ENCODE peak calls at places on chromosomes 16 and 17, in seven cellular contexts. One of them, this sample, is unnamed.

GRCh38 chr17:28347261-28347891 is 10.0 kb downstream of the POLDIP2 start:
- DNase-seq in sigmoid colon: no peak
- DNase-seq in stomach: peak
- DNase-seq in HCT116: no peak
- DNase-seq in suprapubic skin: no peak
- DNase-seq in HL-60: no peak
- DNase-seq in esophagus muscularis mucosa: no peak
- DNase-seq in this sample: no peak

GRCh38 chr16:3101018-3101840 is 2.1 kb upstream of the ZSCAN10 start:
- DNase-seq in HL-60: peak
- DNase-seq in sigmoid colon: no peak
- DNase-seq in suprapubic skin: no peak
- DNase-seq in HCT116: no peak
- DNase-seq in esophagus muscularis mucosa: no peak
- DNase-seq in stomach: no peak
- DNase-seq in this sample: no peak

GRCh38 chr17:62968445-62968923 is 2.4 kb downstream of the TANC2 start:
- DNase-seq in HL-60: peak
- DNase-seq in sigmoid colon: no peak
- DNase-seq in suprapubic skin: no peak
- DNase-seq in HCT116: peak
- DNase-seq in esophagus muscularis mucosa: no peak
- DNase-seq in stomach: peak
- DNase-seq in this sample: no peak

GRCh38 chr17:42969006-42969581 is 4.8 kb upstream of the AARSD1 start:
- DNase-seq in suprapubic skin: no peak
- DNase-seq in HL-60: peak
- DNase-seq in stomach: no peak
- DNase-seq in esophagus muscularis mucosa: no peak
- DNase-seq in sigmoid colon: no peak
- DNase-seq in HCT116: no peak
- DNase-seq in this sample: no peak

GRCh38 chr16:17273142-17273561 is 197.6 kb downstream of the XYLT1 start:
- DNase-seq in esophagus muscularis mucosa: no peak
- DNase-seq in suprapubic skin: no peak
- DNase-seq in HL-60: peak
- DNase-seq in sigmoid colon: no peak
- DNase-seq in stomach: no peak
- DNase-seq in HCT116: peak
- DNase-seq in this sample: no peak

GRCh38 chr16:17404903-17405691 is 65.7 kb downstream of the XYLT1 start:
- DNase-seq in stomach: no peak
- DNase-seq in HL-60: no peak
- DNase-seq in esophagus muscularis mucosa: peak
- DNase-seq in sigmoid colon: peak
- DNase-seq in HCT116: no peak
- DNase-seq in suprapubic skin: peak
- DNase-seq in this sample: peak

GRCh38 chr17:78879679-78880186 is 23.3 kb downstream of the CEP295NL start:
- DNase-seq in sigmoid colon: peak
- DNase-seq in HCT116: no peak
- DNase-seq in stomach: no peak
- DNase-seq in HL-60: peak
- DNase-seq in esophagus muscularis mucosa: peak
- DNase-seq in suprapubic skin: peak
- DNase-seq in this sample: peak

GRCh38 chr17:80894439-80894721 is 97.3 kb upstream of the CHMP6 start:
- DNase-seq in sigmoid colon: no peak
- DNase-seq in stomach: no peak
- DNase-seq in suprapubic skin: no peak
- DNase-seq in esophagus muscularis mucosa: no peak
- DNase-seq in HL-60: no peak
- DNase-seq in HCT116: no peak
- DNase-seq in this sample: no peak

GRCh38 chr16:23089111-23089510 is 60.1 kb downstream of the USP31 start:
- DNase-seq in HL-60: no peak
- DNase-seq in stomach: no peak
- DNase-seq in HCT116: no peak
- DNase-seq in esophagus muscularis mucosa: peak
- DNase-seq in suprapubic skin: no peak
- DNase-seq in sigmoid colon: no peak
- DNase-seq in this sample: no peak

DNA sequence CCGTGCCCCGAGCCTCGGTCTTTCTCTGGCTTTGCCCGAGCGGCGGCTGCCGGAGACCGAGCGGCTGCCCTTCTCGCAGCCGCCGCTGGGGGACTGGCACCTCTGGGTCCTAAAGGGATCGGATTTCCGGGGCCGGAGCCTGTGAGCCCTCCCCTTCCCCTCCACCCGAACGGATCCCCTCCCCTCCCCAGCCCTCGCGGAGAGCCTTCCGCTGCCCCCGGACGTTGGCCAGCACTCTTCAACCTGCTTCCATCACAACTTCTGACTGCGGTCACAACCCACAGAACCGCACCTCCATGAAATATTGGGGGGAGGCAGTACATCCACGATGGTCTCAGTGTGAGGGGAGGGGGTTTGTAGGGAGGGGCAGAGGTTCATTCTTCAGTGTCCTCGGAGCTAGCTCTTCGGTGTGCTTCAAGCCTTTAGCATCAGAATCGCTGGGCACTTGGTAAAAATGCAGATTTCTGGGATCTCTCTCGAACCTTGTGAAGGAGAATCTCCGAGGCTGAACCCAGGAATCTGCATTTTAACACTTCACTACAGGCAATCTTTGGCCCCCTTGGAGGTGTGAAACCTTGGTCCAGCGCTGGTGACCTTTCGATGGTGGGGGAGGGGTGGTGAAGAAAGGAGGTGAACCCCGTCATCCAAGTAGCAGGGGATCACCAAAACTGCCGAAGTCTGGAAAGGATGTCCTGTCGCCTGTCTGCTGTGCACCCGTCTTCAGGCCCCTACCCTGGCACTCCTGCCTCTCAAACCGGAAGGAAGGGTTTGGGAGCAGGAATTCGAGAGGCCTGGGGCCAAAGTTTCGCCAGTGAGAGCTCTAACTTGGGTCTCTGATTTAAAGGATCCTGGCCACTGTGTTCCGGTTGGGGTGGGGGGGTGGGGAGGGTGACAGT is 812 bp upstream of the PPP1R9B start:
- DNase-seq in stomach: peak
- DNase-seq in HCT116: peak
- DNase-seq in HL-60: peak
- DNase-seq in esophagus muscularis mucosa: peak
- DNase-seq in sigmoid colon: peak
- DNase-seq in suprapubic skin: peak
- DNase-seq in this sample: peak
- TF ChIP-seq POLR2AphosphoS5 in stomach: peak
- TF ChIP-seq POLR2AphosphoS5 in HCT116: peak
- TF ChIP-seq POLR2AphosphoS5 in HL-60: peak
- TF ChIP-seq POLR2AphosphoS5 in esophagus muscularis mucosa: peak
- TF ChIP-seq POLR2AphosphoS5 in sigmoid colon: peak
- TF ChIP-seq POLR2AphosphoS5 in suprapubic skin: no peak
- TF ChIP-seq POLR2AphosphoS5 in this sample: peak

DNA sequence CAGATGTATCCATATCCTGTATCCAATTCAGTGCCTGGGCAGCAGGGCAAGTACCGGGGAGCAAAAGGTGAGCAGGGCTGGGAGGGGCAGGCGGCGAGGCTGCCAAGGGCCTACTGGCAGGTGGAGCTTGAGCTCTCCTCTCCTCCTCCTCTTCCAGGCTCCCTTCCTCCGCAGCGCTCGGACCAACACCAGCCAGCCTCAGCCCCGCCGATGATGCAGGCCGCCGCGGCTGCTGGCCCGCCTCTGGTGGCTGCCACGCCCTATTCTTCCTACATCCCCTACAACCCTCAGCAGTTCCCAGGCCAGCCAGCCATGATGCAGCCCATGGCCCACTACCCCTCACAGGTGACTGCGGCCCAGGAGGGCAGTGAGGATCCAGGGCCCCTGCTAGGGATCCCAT is 11.6 kb downstream of the ATXN2L start:
- DNase-seq in esophagus muscularis mucosa: no peak
- DNase-seq in suprapubic skin: no peak
- DNase-seq in HCT116: no peak
- DNase-seq in stomach: no peak
- DNase-seq in sigmoid colon: no peak
- DNase-seq in HL-60: no peak
- DNase-seq in this sample: no peak
- TF ChIP-seq POLR2AphosphoS5 in esophagus muscularis mucosa: no peak
- TF ChIP-seq POLR2AphosphoS5 in suprapubic skin: no peak
- TF ChIP-seq POLR2AphosphoS5 in HCT116: no peak
- TF ChIP-seq POLR2AphosphoS5 in stomach: no peak
- TF ChIP-seq POLR2AphosphoS5 in sigmoid colon: no peak
- TF ChIP-seq POLR2AphosphoS5 in HL-60: no peak
- TF ChIP-seq POLR2AphosphoS5 in this sample: no peak

GRCh38 chr16:64948056-64948455 is 173.8 kb downstream of the CDH11 start:
- DNase-seq in stomach: no peak
- DNase-seq in esophagus muscularis mucosa: no peak
- DNase-seq in suprapubic skin: no peak
- DNase-seq in HL-60: no peak
- DNase-seq in sigmoid colon: no peak
- DNase-seq in HCT116: no peak
- DNase-seq in this sample: no peak

GRCh38 chr16:64950262-64950661 is 171.6 kb downstream of the CDH11 start:
- DNase-seq in stomach: no peak
- DNase-seq in sigmoid colon: no peak
- DNase-seq in esophagus muscularis mucosa: no peak
- DNase-seq in suprapubic skin: no peak
- DNase-seq in HL-60: no peak
- DNase-seq in HCT116: no peak
- DNase-seq in this sample: no peak

GRCh38 chr16:64951193-64951592 is 170.7 kb downstream of the CDH11 start:
- DNase-seq in suprapubic skin: no peak
- DNase-seq in sigmoid colon: no peak
- DNase-seq in HCT116: no peak
- DNase-seq in stomach: no peak
- DNase-seq in esophagus muscularis mucosa: no peak
- DNase-seq in HL-60: no peak
- DNase-seq in this sample: no peak

GRCh38 chr16:64950731-64951130 is 171.1 kb downstream of the CDH11 start:
- DNase-seq in suprapubic skin: no peak
- DNase-seq in esophagus muscularis mucosa: no peak
- DNase-seq in HL-60: no peak
- DNase-seq in stomach: no peak
- DNase-seq in HCT116: no peak
- DNase-seq in sigmoid colon: peak
- DNase-seq in this sample: no peak

GRCh38 chr16:64947651-64948050 is 174.2 kb downstream of the CDH11 start:
- DNase-seq in sigmoid colon: no peak
- DNase-seq in HCT116: no peak
- DNase-seq in stomach: no peak
- DNase-seq in suprapubic skin: no peak
- DNase-seq in esophagus muscularis mucosa: no peak
- DNase-seq in HL-60: no peak
- DNase-seq in this sample: no peak
- TF ChIP-seq POLR2AphosphoS5 in sigmoid colon: no peak
- TF ChIP-seq POLR2AphosphoS5 in HCT116: no peak
- TF ChIP-seq POLR2AphosphoS5 in stomach: no peak
- TF ChIP-seq POLR2AphosphoS5 in suprapubic skin: no peak
- TF ChIP-seq POLR2AphosphoS5 in esophagus muscularis mucosa: no peak
- TF ChIP-seq POLR2AphosphoS5 in HL-60: no peak
- TF ChIP-seq POLR2AphosphoS5 in this sample: no peak

DNA sequence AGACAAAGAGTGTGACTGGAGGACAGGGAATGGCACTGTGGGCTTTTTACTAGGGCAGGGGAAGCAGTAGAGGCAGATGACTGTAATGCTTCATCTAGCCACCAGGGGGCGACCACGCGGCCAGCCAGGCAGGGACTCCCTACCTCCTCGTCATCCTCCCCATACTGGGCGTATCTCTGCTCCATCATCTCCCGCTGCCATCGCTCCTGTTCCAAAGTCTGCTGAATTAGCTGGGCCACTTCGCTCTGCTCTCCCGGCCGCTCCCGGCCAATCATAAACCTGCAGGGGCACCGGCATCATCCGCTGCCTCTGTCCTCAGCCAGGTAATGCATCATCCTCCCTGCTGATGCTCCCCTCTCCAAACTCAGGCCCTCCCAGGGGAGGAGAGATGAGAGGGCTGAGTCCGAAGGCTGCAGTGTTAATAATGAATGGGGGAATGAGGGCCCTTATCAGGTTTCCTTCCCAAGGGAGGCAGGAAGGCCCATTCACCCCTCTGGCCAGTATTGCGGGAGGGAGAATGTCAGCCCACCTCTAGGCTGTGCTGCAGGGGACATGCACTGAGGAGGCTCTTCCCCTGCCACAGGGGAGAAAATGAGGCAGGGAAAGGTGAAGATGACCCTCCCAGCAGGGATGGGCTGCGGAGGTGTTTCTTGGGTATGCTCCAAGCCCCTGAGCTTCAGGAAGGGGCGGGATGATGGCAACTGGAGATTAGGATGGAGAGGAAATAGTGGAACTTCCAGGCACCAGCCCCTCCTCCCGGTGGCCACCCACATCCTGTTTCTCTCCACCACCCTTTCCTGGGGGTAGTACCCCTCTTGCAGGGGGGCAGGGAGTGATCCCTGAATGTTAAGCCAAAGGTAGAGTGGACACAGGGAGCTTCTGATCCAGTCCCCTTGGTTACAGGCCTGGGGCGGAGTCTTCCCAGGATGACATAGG is 10.3 kb upstream of the SAMD14 start:
- DNase-seq in suprapubic skin: no peak
- DNase-seq in HCT116: peak
- DNase-seq in stomach: peak
- DNase-seq in HL-60: peak
- DNase-seq in esophagus muscularis mucosa: no peak
- DNase-seq in sigmoid colon: peak
- DNase-seq in this sample: peak
- TF ChIP-seq POLR2AphosphoS5 in suprapubic skin: no peak
- TF ChIP-seq POLR2AphosphoS5 in HCT116: no peak
- TF ChIP-seq POLR2AphosphoS5 in stomach: peak
- TF ChIP-seq POLR2AphosphoS5 in HL-60: peak
- TF ChIP-seq POLR2AphosphoS5 in esophagus muscularis mucosa: no peak
- TF ChIP-seq POLR2AphosphoS5 in sigmoid colon: no peak
- TF ChIP-seq POLR2AphosphoS5 in this sample: peak

DNA sequence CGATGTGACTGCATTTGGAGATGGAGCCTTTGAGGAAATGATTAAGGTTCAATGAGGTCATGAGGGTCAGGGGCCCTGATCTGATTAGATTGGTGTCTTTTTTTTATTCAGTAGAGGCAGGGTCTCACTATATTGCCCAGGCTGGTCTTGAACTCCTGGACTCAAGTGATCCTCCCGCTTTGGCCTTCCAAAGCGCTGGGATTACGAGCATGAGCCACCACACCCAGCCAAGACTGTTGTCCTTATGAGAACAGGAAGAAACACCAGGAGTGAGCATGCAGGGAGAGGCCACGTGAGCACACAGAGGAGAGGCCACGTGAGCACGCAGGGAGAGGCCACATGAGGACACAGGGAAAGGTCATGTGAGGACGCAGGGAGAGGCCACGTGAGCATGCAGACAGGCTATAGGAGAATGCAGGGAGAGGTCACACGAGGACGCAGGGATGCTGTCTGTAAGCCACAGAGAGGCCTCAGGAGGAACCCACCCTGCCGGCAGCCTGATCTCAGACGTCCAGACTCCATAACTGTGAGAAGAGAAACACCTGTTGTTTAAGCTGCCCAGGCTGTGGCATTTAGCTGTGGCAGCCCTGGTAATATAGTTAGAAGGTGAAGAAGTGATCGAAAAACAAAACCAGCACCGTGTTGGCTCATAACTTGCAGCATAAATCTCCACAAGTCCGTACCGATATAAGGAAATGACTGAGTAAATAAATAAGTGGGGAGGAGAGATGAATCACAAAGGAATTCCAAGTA is 14.5 kb upstream of the CSNK1D start:
- DNase-seq in suprapubic skin: peak
- DNase-seq in stomach: peak
- DNase-seq in HL-60: peak
- DNase-seq in sigmoid colon: peak
- DNase-seq in HCT116: peak
- DNase-seq in esophagus muscularis mucosa: peak
- DNase-seq in this sample: peak
- TF ChIP-seq POLR2AphosphoS5 in suprapubic skin: no peak
- TF ChIP-seq POLR2AphosphoS5 in stomach: peak
- TF ChIP-seq POLR2AphosphoS5 in HL-60: peak
- TF ChIP-seq POLR2AphosphoS5 in sigmoid colon: peak
- TF ChIP-seq POLR2AphosphoS5 in HCT116: peak
- TF ChIP-seq POLR2AphosphoS5 in esophagus muscularis mucosa: peak
- TF ChIP-seq POLR2AphosphoS5 in this sample: peak